ENCODE peak calls at places on chromosomes 11 and 22, in ten cellular contexts. J is MM.1S; Q is 8988T; X is activated naive CD4-positive, alpha-beta T cell; V is brain pericyte; S is fibroblast of mammary gland; C is ELF-1; E is dorsolateral prefrontal cortex; R is adipocyte; F is HAP-1. A is an unnamed sample.
A peak's percentile ranks its signal among the peaks of the same experiment; 100 is the strongest.

GRCh38 chr22:41561335-41561734 is 525 bp downstream of the CSDC2 start:
- DNase-seq in F (no peak), S (no peak), X (no peak), R (peak; percentile 32), V (no peak), Q (no peak), J (no peak), C (peak; percentile 30), E (peak; percentile 54), A (peak; percentile 55)

GRCh38 chr11:77287615-77288273 is 13.7 kb downstream of the GDPD4 start:
- DNase-seq in J (no peak), F (no peak), V (peak; percentile 55), Q (no peak), X (no peak), S (peak; percentile 97), C (no peak), R (peak; percentile 95), E (no peak), A (no peak)

GRCh38 chr22:20449819-20450550 is 12.4 kb upstream of the SCARF2 start:
- DNase-seq in Q (no peak), C (no peak), R (no peak), J (no peak), X (no peak), F (no peak), E (no peak), S (no peak), V (no peak), A (no peak)

GRCh38 chr11:107780775-107781174 is 68.9 kb upstream of the SLN start:
- DNase-seq in E (no peak), F (no peak), X (no peak), R (no peak), V (no peak), S (no peak), C (no peak), Q (no peak), J (peak; percentile 24), A (no peak)

GRCh38 chr11:44833869-44834452 is 107.2 kb downstream of the TSPAN18 start:
- DNase-seq in R (no peak), J (no peak), X (no peak), V (no peak), F (peak; percentile 10), C (peak; percentile 86), S (no peak), E (no peak), Q (no peak), A (peak; percentile 42)

GRCh38 chr11:92226331-92227232 is 2.0 kb downstream of the FAT3 start:
- DNase-seq in V (no peak), Q (no peak), R (peak; percentile 19), J (no peak), F (no peak), E (peak; percentile 9), C (peak; percentile 64), S (no peak), X (no peak), A (peak; percentile 70)

GRCh38 chr11:36051235-36052072 is 107.6 kb downstream of the LDLRAD3 start:
- DNase-seq in X (no peak), S (no peak), E (no peak), J (no peak), Q (no peak), F (no peak), C (no peak), V (no peak), R (no peak), A (no peak)

GRCh38 chr22:37804886-37805857 is 2.6 kb upstream of the GCAT start:
- DNase-seq in S (peak; percentile 78), R (peak; percentile 88), X (peak; percentile 52), Q (peak; percentile 96), V (no peak), J (no peak), C (peak; percentile 96), F (no peak), E (peak; percentile 93), A (peak; percentile 83)

GRCh38 chr11:67022961-67023956 is at the start of gene SYT12:
- DNase-seq in X (no peak), C (no peak), R (peak; percentile 56), J (no peak), F (no peak), V (no peak), S (no peak), E (peak; percentile 60), Q (peak; percentile 72), A (peak; percentile 77)

GRCh38 chr11:100563541-100564280 is 123.4 kb upstream of the ARHGAP42 start:
- DNase-seq in V (no peak), E (no peak), R (peak; percentile 35), X (no peak), C (peak; percentile 16), F (peak; percentile 95), S (peak; percentile 24), Q (no peak), J (no peak), A (no peak)

GRCh38 chr22:21975273-21975672 is 7.3 kb downstream of the TOP3B start:
- DNase-seq in J (no peak), Q (no peak), R (no peak), E (no peak), S (no peak), C (no peak), F (no peak), V (no peak), X (no peak), A (no peak)

GRCh38 chr11:111334495-111335123 is 36.3 kb downstream of the POU2AF3 start:
- DNase-seq in C (no peak), S (no peak), X (no peak), F (no peak), E (no peak), V (no peak), J (no peak), Q (no peak), R (no peak), A (no peak)

GRCh38 chr22:27372969-27373670 is 428.4 kb downstream of the MN1 start:
- DNase-seq in V (no peak), F (peak; percentile 22), E (no peak), J (no peak), R (no peak), S (no peak), C (peak; percentile 97), X (no peak), Q (no peak), A (peak; percentile 64)

GRCh38 chr11:91694331-91694730 is 530.3 kb upstream of the FAT3 start:
- DNase-seq in J (no peak), Q (no peak), C (no peak), S (no peak), X (no peak), F (no peak), V (no peak), R (no peak), E (no peak), A (no peak)

GRCh38 chr11:61512435-61512834 is 3.9 kb downstream of the LRRC10B start:
- DNase-seq in J (no peak), E (no peak), R (no peak), V (no peak), C (peak; percentile 36), S (no peak), F (no peak), X (no peak), Q (no peak), A (no peak)

GRCh38 chr11:45929486-45930030 is 7.1 kb downstream of the LARGE2 start:
- DNase-seq in F (no peak), X (no peak), J (no peak), Q (peak; percentile 51), V (no peak), R (no peak), E (no peak), S (no peak), C (no peak), A (no peak)

GRCh38 chr22:45273452-45274075 is 11.2 kb upstream of the UPK3A start:
- DNase-seq in Q (no peak), J (no peak), X (no peak), C (no peak), F (no peak), S (no peak), E (no peak), V (no peak), R (no peak), A (no peak)

GRCh38 chr22:28148816-28149465 is 229.9 kb upstream of the PITPNB start:
- DNase-seq in F (no peak), Q (no peak), X (no peak), C (no peak), S (peak; percentile 67), E (no peak), V (no peak), R (no peak), J (no peak), A (no peak)

GRCh38 chr11:122069946-122070345 is 46.1 kb downstream of the BLID start:
- DNase-seq in F (peak; percentile 82), J (peak; percentile 90), C (peak; percentile 15), E (peak; percentile 9), R (peak; percentile 88), X (no peak), V (no peak), Q (no peak), S (peak; percentile 76), A (peak; percentile 65)

GRCh38 chr11:11346249-11346648 is 6.8 kb downstream of the CSNK2A3 start:
- DNase-seq in Q (no peak), C (no peak), E (no peak), V (no peak), F (no peak), S (no peak), J (no peak), R (no peak), X (no peak), A (no peak)

GRCh38 chr11:134988495-134988894 is 576.5 kb upstream of the B3GAT1 start:
- DNase-seq in V (no peak), R (no peak), F (no peak), E (no peak), Q (no peak), C (no peak), J (no peak), S (no peak), X (no peak), A (no peak)

GRCh38 chr11:66718320-66718971 is 10.6 kb downstream of the SPTBN2 start:
- DNase-seq in S (no peak), Q (no peak), E (no peak), F (no peak), J (no peak), V (no peak), C (peak; percentile 45), R (no peak), X (no peak), A (peak; percentile 73)

GRCh38 chr11:134261626-134262488 is 8.5 kb downstream of the ACAD8 start:
- DNase-seq in E (no peak), V (no peak), Q (peak; percentile 69), F (no peak), J (peak; percentile 26), R (peak; percentile 25), X (no peak), S (peak; percentile 25), C (peak; percentile 41), A (peak; percentile 71)

GRCh38 chr11:34749666-34750659 is 129.1 kb downstream of the EHF start:
- DNase-seq in C (no peak), V (peak; percentile 55), J (no peak), R (peak; percentile 96), S (peak; percentile 96), X (no peak), Q (no peak), E (no peak), F (no peak), A (no peak)

GRCh38 chr11:1636291-1636950 is 6.8 kb downstream of the KRTAP5-5 start:
- DNase-seq in F (no peak), V (no peak), R (no peak), S (no peak), E (no peak), J (no peak), Q (no peak), C (no peak), X (no peak), A (no peak)

GRCh38 chr22:22932512-22932941 is 44.9 kb downstream of the IGLL5 start:
- DNase-seq in J (peak; percentile 36), X (no peak), S (no peak), Q (no peak), F (no peak), E (no peak), V (no peak), C (no peak), R (no peak), A (no peak)

GRCh38 chr11:115644846-115645245 is 140.6 kb upstream of the CADM1 start:
- DNase-seq in J (no peak), E (no peak), V (no peak), R (peak; percentile 68), F (no peak), X (no peak), S (no peak), C (no peak), Q (no peak), A (no peak)

GRCh38 chr11:32087602-32088001 is 3.3 kb upstream of the RCN1 start:
- DNase-seq in F (no peak), Q (no peak), E (no peak), S (peak; percentile 86), J (peak; percentile 7), V (no peak), X (no peak), R (peak; percentile 65), C (no peak), A (no peak)